ENCODE peak calls at places on chromosomes 13 and 19, in six cellular contexts. A is dorsolateral prefrontal cortex, U is HCT116, Z is fibroblast of pulmonary artery, O is bronchial epithelial cell, X is tibial nerve. N is an unnamed sample.

GRCh38 chr19:19342086-19343015 is 21.7 kb downstream of the MAU2 start:
- DNase-seq in O (peak; percentile 22), A (peak; percentile 57), Z (peak; percentile 69), U (peak; percentile 26), X (no peak), N (peak; percentile 70)

GRCh38 chr19:13195678-13196077 is 45.5 kb downstream of the IER2 start:
- DNase-seq in U (no peak), X (no peak), Z (no peak), O (no peak), A (no peak), N (no peak)

GRCh38 chr19:45376045-45376724 is 5.8 kb upstream of the ERCC2 start:
- DNase-seq in Z (peak; percentile 97), X (no peak), U (peak; percentile 13), A (no peak), O (peak; percentile 44), N (peak; percentile 98)

GRCh38 chr19:56133858-56134654 is 7.0 kb upstream of the ZNF444 start:
- DNase-seq in Z (no peak), O (no peak), X (no peak), U (no peak), A (no peak), N (no peak)

GRCh38 chr19:979318-979741 is 4.8 kb upstream of the WDR18 start:
- DNase-seq in O (no peak), X (no peak), U (no peak), A (no peak), Z (no peak), N (no peak)

GRCh38 chr19:33631628-33631995 is 9.9 kb downstream of the CHST8 start:
- DNase-seq in U (no peak), X (no peak), O (no peak), A (no peak), Z (no peak), N (no peak)

GRCh38 chr13:79703772-79704171 is 222.8 kb downstream of the NDFIP2 start:
- DNase-seq in Z (no peak), A (no peak), X (no peak), U (no peak), O (no peak), N (no peak)

GRCh38 chr13:109803822-109804221 is 17.4 kb upstream of the IRS2 start:
- DNase-seq in X (no peak), Z (no peak), U (no peak), O (no peak), A (no peak), N (no peak)

GRCh38 chr19:19062454-19063182 is 1.2 kb upstream of the SLC25A42 start:
- DNase-seq in U (no peak), A (peak; percentile 57), X (no peak), O (peak; percentile 49), Z (peak; percentile 16), N (peak; percentile 45)

GRCh38 chr13:81480634-81481033 is 1139.7 kb upstream of the SPRY2 start:
- DNase-seq in O (peak; percentile 35), A (no peak), Z (no peak), X (no peak), U (no peak), N (no peak)

GRCh38 chr19:52533901-52534300 is 6.4 kb downstream of the ZNF808 start:
- DNase-seq in X (no peak), O (peak; percentile 13), Z (no peak), A (no peak), U (no peak), N (no peak)

GRCh38 chr13:60970736-60971135 is 444.9 kb downstream of the PCDH20 start:
- DNase-seq in X (no peak), A (no peak), U (no peak), Z (no peak), O (no peak), N (no peak)

GRCh38 chr19:2420490-2420889 is 6.9 kb downstream of the TIMM13 start:
- DNase-seq in X (no peak), Z (no peak), O (no peak), U (no peak), A (no peak), N (no peak)

GRCh38 chr19:31543456-31543855 is 194.2 kb upstream of the TSHZ3 start:
- DNase-seq in A (no peak), X (no peak), O (no peak), Z (no peak), U (no peak), N (no peak)

GRCh38 chr13:44396963-44397580 is 23.4 kb downstream of the SERP2 start:
- DNase-seq in X (no peak), Z (peak; percentile 57), O (no peak), U (no peak), A (no peak), N (peak; percentile 76)

GRCh38 chr19:33194527-33194883 is 375 bp downstream of the LRP3 start:
- DNase-seq in X (no peak), Z (no peak), O (no peak), U (no peak), A (no peak), N (no peak)

GRCh38 chr13:110455941-110456340 is 105.6 kb downstream of the RAB20 start:
- DNase-seq in O (peak; percentile 65), A (peak; percentile 85), X (peak; percentile 71), Z (peak; percentile 76), U (peak; percentile 81), N (peak; percentile 73)

GRCh38 chr19:340620-341385 is 3.8 kb downstream of the MIER2 start:
- DNase-seq in Z (no peak), X (no peak), A (no peak), U (no peak), O (no peak), N (no peak)

GRCh38 chr13:25775986-25776385 is 275.8 kb downstream of the SHISA2 start:
- DNase-seq in A (no peak), Z (no peak), U (no peak), X (no peak), O (no peak), N (no peak)

GRCh38 chr19:10961073-10961762 is 388 bp downstream of the SMARCA4 start:
- DNase-seq in Z (peak; percentile 30), A (peak; percentile 32), U (no peak), X (peak; percentile 26), O (no peak), N (peak; percentile 30)

GRCh38 chr19:51354742-51355148 is 11.4 kb downstream of the ETFB start:
- DNase-seq in X (no peak), U (no peak), O (no peak), Z (peak; percentile 60), A (no peak), N (peak; percentile 61)

GRCh38 chr13:97284558-97284957 is 62.4 kb downstream of the MBNL2 start:
- DNase-seq in Z (peak; percentile 48), X (no peak), A (no peak), U (no peak), O (no peak), N (peak; percentile 26)

GRCh38 chr19:3213159-3213558 is 11.3 kb upstream of the CELF5 start:
- DNase-seq in A (no peak), Z (no peak), O (no peak), U (no peak), X (no peak), N (no peak)

GRCh38 chr13:111460548-111461444 is 140.4 kb downstream of the TEX29 start:
- DNase-seq in Z (peak; percentile 42), U (peak; percentile 32), O (peak; percentile 4), A (peak; percentile 71), X (no peak), N (peak; percentile 43)

GRCh38 chr13:20415694-20416107 is 110.0 kb downstream of the CRYL1 start:
- DNase-seq in U (no peak), X (no peak), O (no peak), A (no peak), Z (no peak), N (no peak)

GRCh38 chr19:9968820-9969687 is 32.7 kb upstream of the OLFM2 start:
- DNase-seq in A (no peak), Z (no peak), X (no peak), O (no peak), U (no peak), N (no peak)

GRCh38 chr13:75830842-75831241 is 194.7 kb downstream of the LMO7 start:
- DNase-seq in Z (peak; percentile 20), O (no peak), X (no peak), U (no peak), A (no peak), N (peak; percentile 25)

DNA sequence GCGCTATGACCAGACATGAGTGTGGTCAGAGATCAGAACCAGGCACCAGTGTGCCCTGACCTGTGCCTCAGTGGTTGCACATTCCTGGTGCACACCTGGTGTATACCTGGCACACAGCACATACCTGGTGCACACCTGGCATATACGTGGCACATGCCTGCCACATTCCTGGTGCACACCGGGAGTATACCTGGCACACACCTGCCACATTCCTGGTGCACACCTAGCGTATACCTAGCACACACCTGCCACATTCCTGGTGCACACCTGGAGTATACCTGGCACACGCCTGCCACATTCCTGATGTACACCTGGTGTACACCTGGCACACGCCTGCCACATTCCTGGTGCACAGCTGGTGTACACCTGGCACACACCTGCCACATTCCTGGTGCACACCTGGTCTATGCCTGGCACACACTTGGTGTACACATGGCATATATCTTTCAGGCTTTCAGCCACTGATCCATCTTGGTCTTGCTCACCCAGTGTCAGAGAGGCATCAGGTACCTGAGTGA is 61.3 kb upstream of the ADGRL1 start:
- DNase-seq in X (no peak), Z (no peak), O (no peak), U (no peak), A (no peak), N (no peak)
- TF ChIP-seq CTCF in X (no peak), Z (no peak), O (no peak), U (no peak), A (no peak), N (no peak)

DNA sequence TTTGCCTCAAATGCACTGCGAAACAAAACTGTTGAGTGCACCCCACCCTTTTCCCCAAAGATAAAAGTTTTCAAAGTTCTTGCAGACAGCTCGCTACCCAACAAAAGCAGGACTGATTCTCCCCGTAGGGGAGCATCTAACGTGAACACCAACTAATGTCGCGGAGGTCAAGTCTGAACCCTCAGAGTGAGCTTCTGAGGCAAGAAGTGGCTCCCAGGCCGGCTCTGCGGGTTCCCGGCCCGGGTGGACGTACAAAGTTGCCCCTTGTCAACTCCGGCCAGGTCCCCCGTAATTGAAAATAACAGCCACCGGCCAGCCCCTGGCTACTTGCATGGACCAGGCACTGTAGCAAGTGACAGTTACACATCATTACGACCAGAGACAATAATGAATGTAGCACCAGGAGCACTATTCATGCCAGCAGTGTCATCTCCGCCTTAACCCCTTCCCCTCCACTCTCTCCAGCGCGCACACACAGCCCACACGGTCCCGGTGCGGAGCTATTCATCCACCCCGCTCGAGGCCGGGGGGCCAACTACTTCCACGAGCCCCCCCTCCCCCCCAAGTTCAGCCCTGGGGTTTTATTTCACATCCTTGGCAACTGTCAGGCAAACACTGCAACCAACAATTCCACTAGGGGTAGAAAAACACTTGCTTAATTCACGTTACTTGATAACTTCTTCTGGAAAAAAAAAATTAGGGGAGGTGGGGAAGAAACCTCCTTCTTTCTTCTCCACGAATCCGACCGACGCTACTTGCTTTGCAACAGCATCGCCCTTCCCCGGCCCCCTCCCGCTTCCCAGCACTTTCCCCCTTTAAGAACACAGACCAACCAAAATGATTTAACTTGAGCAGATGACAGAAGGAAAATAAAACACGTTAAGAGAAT is 1.2 kb downstream of the KLF12 start:
- DNase-seq in O (peak; percentile 16), X (no peak), Z (peak; percentile 62), A (no peak), U (no peak), N (peak; percentile 68)
- H3K4me3 ChIP-seq in O (peak overlapping the region; percentile 69), X (peak overlapping the region; percentile 62), Z (peak overlapping the region; percentile 75), A (peak overlapping the region; percentile 80), U (peak overlapping the region; percentile 68), N (peak overlapping the region; percentile 87)

GRCh38 chr13:48400820-48401219 is 12.1 kb downstream of the LPAR6 start:
- DNase-seq in Z (peak; percentile 74), O (peak; percentile 98), X (no peak), A (no peak), U (no peak), N (peak; percentile 81)
- TF ChIP-seq CTCF in Z (no peak), O (no peak), X (no peak), A (peak; percentile 11), U (no peak), N (no peak)

GRCh38 chr19:17125728-17126677 is 50.4 kb downstream of the MYO9B start:
- DNase-seq in O (no peak), U (no peak), Z (peak; percentile 46), X (no peak), A (peak; percentile 46), N (peak; percentile 56)
- H3K4me3 ChIP-seq in O (no peak overlapping the region), U (no peak overlapping the region), Z (no peak overlapping the region), X (peak overlapping the region; percentile 4), A (no peak overlapping the region), N (no peak overlapping the region)